ENCODE peak calls at places on chromosome 10, in nine cellular contexts. M is effector memory CD4-positive, alpha-beta T cell; F is stimulated activated CD4-positive, alpha-beta T cell treated with anti-CD3 and anti-CD28 coated beads, Interleukin-4, amount 100 ng/mL, for 48 hours; U is HTR-8/SVneo; C is memory B cell; R is pancreas; I is hypothalamus; T is occipital lobe; P is HT1080. H is an unnamed sample.

GRCh38 chr10:3785251-3785848 is 341 bp upstream of the KLF6 start:
- DNase-seq in C (peak; percentile 100), U (peak; percentile 97), M (peak; percentile 99), F (peak; percentile 98), T (peak; percentile 94), I (peak; percentile 93), P (peak; percentile 98), R (peak; percentile 99), H (peak; percentile 98)

GRCh38 chr10:99851825-99852224 is 69.4 kb downstream of the ABCC2 start:
- DNase-seq in C (no peak), I (no peak), U (no peak), T (no peak), F (no peak), P (no peak), R (no peak), M (no peak), H (no peak)

GRCh38 chr10:34124522-34125035 is 690.5 kb downstream of the PARD3 start:
- DNase-seq in C (no peak), P (peak; percentile 89), T (no peak), M (no peak), U (peak; percentile 67), F (no peak), R (no peak), I (no peak), H (no peak)

GRCh38 chr10:33982995-33983394 is 648.5 kb upstream of the NRP1 start:
- DNase-seq in R (no peak), F (no peak), T (no peak), U (no peak), P (no peak), M (no peak), C (no peak), I (no peak), H (no peak)

GRCh38 chr10:72611783-72612182 is 14.1 kb downstream of the MICU1 start:
- DNase-seq in C (no peak), P (no peak), F (no peak), T (no peak), M (no peak), I (no peak), R (no peak), U (no peak), H (no peak)

GRCh38 chr10:22414146-22414545 is 68.8 kb downstream of the SPAG6 start:
- DNase-seq in P (no peak), M (no peak), T (no peak), U (no peak), C (no peak), I (no peak), R (no peak), F (no peak), H (no peak)

GRCh38 chr10:68121862-68122261 is 12.6 kb downstream of the MYPN start:
- DNase-seq in I (no peak), T (no peak), F (no peak), R (no peak), U (no peak), P (no peak), C (no peak), M (no peak), H (no peak)

GRCh38 chr10:62233494-62234283 is 35.0 kb downstream of the RTKN2 start:
- DNase-seq in F (no peak), U (no peak), C (no peak), M (no peak), I (no peak), P (no peak), T (no peak), R (no peak), H (no peak)

GRCh38 chr10:52314007-52314821 is at the start of gene DKK1:
- DNase-seq in M (no peak), I (no peak), C (peak; percentile 20), R (peak; percentile 88), P (no peak), U (peak; percentile 82), F (no peak), T (peak; percentile 14), H (peak; percentile 68)

GRCh38 chr10:83522881-83523386 is 616.4 kb upstream of the GHITM start:
- DNase-seq in T (no peak), I (no peak), R (no peak), P (no peak), F (no peak), C (no peak), M (no peak), U (peak; percentile 56), H (no peak)

GRCh38 chr10:17801507-17801906 is 7.6 kb upstream of the MRC1 start:
- DNase-seq in F (no peak), M (no peak), C (no peak), U (no peak), T (no peak), P (no peak), R (no peak), I (no peak), H (no peak)

GRCh38 chr10:70272925-70273316 is 10.9 kb downstream of the NPFFR1 start:
- DNase-seq in U (peak; percentile 25), R (no peak), I (no peak), T (no peak), F (no peak), C (peak; percentile 9), P (peak; percentile 35), M (no peak), H (no peak)

GRCh38 chr10:121495719-121496118 is 102.5 kb downstream of the FGFR2 start:
- DNase-seq in U (no peak), C (no peak), P (no peak), F (no peak), T (no peak), M (no peak), R (no peak), I (no peak), H (no peak)

GRCh38 chr10:72126184-72126871 is 38.0 kb upstream of the SPOCK2 start:
- DNase-seq in M (no peak), U (peak; percentile 43), C (no peak), I (no peak), T (no peak), R (no peak), F (no peak), P (peak; percentile 23), H (no peak)

GRCh38 chr10:2978111-2978510 is 89.2 kb upstream of the PFKP start:
- DNase-seq in U (peak; percentile 28), F (no peak), M (no peak), I (no peak), T (no peak), C (no peak), P (peak; percentile 48), R (no peak), H (no peak)

GRCh38 chr10:56646712-56647111 is 285.7 kb upstream of the ZWINT start:
- DNase-seq in T (no peak), F (no peak), I (no peak), P (no peak), R (no peak), M (no peak), U (no peak), C (no peak), H (no peak)

GRCh38 chr10:20330246-20330645 is 514.0 kb downstream of the PLXDC2 start:
- DNase-seq in M (no peak), R (no peak), F (no peak), T (no peak), I (no peak), U (no peak), C (no peak), P (no peak), H (no peak)

GRCh38 chr10:50740351-50740688 is 584 bp downstream of the ASAH2B start:
- DNase-seq in F (peak; percentile 6), C (no peak), T (no peak), I (no peak), U (peak; percentile 5), R (no peak), M (no peak), P (peak; percentile 79), H (no peak)

GRCh38 chr10:21807162-21807561 is 196.4 kb downstream of the DNAJC1 start:
- DNase-seq in U (no peak), C (no peak), I (no peak), F (no peak), T (no peak), R (no peak), P (no peak), M (no peak), H (peak; percentile 23)

H was measured in H1.